ENCODE peak calls at places on chromosomes 13 and 19, in five cellular contexts. B is IMR-90, N is AG04449, K is glutamatergic neuron, E is ascending aorta. F is an unnamed sample.

GRCh38 chr13:114202581-114202980 is 23.5 kb downstream of the CFAP97D2 start:
- DNase-seq in B (no peak), K (no peak), N (no peak), E (no peak), F (no peak)

GRCh38 chr13:75305057-75305456 is 176.9 kb downstream of the TBC1D4 start:
- DNase-seq in N (no peak), K (no peak), B (no peak), E (no peak), F (no peak)

GRCh38 chr13:38538412-38538811 is 148.5 kb upstream of the FREM2 start:
- DNase-seq in B (no peak), N (no peak), E (no peak), K (no peak), F (peak)

GRCh38 chr13:107977175-107977574 is 238.2 kb downstream of the LIG4 start:
- DNase-seq in K (no peak), E (no peak), N (no peak), B (no peak), F (no peak)

GRCh38 chr19:17641181-17641580 is 47.0 kb downstream of the UNC13A start:
- DNase-seq in K (no peak), N (no peak), B (no peak), E (no peak), F (no peak)

GRCh38 chr19:18239303-18239702 is 13.1 kb upstream of the PDE4C start:
- DNase-seq in E (no peak), K (no peak), N (no peak), B (no peak), F (peak)

GRCh38 chr19:56167064-56167578 is 8.7 kb upstream of the GALP start:
- DNase-seq in N (no peak), B (no peak), E (no peak), K (no peak), F (peak)

GRCh38 chr19:47479701-47480503 is 4.1 kb downstream of the KPTN start:
- DNase-seq in N (no peak), K (peak), E (no peak), B (no peak), F (peak)

GRCh38 chr13:109416001-109416400 is 370.4 kb downstream of the IRS2 start:
- DNase-seq in B (no peak), E (no peak), N (no peak), K (no peak), F (no peak)

GRCh38 chr19:33798701-33799111 is 2.0 kb downstream of the KCTD15 start:
- DNase-seq in K (no peak), E (no peak), B (peak), N (no peak), F (no peak)

GRCh38 chr13:101474419-101474957 is 22.0 kb downstream of the ITGBL1 start:
- DNase-seq in N (peak), E (no peak), B (peak), K (peak), F (peak)

GRCh38 chr13:51844862-51845573 is at the start of gene TMEM272:
- DNase-seq in N (no peak), B (peak), K (peak), E (no peak), F (peak)

GRCh38 chr13:35646061-35646774 is 169.7 kb upstream of the MAB21L1 start:
- DNase-seq in B (no peak), K (no peak), N (no peak), E (no peak), F (no peak)

GRCh38 chr19:32264568-32264967 is 80.8 kb upstream of the ZNF507 start:
- DNase-seq in E (no peak), B (no peak), N (no peak), K (no peak), F (no peak)

GRCh38 chr19:43660301-43660700 is 9.7 kb downstream of the PLAUR start:
- DNase-seq in K (no peak), E (no peak), B (no peak), N (no peak), F (no peak)

GRCh38 chr19:43651758-43652545 is 12.3 kb upstream of the CADM4 start:
- DNase-seq in K (peak), B (peak), E (no peak), N (no peak), F (peak)

GRCh38 chr19:43652546-43652874 is 12.9 kb upstream of the CADM4 start:
- DNase-seq in E (no peak), K (no peak), N (no peak), B (no peak), F (no peak)

GRCh38 chr19:43658001-43658400 is 12.0 kb downstream of the PLAUR start:
- DNase-seq in K (no peak), E (no peak), B (no peak), N (no peak), F (no peak)

GRCh38 chr19:43656436-43656835 is 13.5 kb downstream of the PLAUR start:
- DNase-seq in N (no peak), E (no peak), K (no peak), B (no peak), F (no peak)
- TF ChIP-seq CTCF in N (no peak), E (no peak), K (no peak), B (no peak), F (no peak)

DNA sequence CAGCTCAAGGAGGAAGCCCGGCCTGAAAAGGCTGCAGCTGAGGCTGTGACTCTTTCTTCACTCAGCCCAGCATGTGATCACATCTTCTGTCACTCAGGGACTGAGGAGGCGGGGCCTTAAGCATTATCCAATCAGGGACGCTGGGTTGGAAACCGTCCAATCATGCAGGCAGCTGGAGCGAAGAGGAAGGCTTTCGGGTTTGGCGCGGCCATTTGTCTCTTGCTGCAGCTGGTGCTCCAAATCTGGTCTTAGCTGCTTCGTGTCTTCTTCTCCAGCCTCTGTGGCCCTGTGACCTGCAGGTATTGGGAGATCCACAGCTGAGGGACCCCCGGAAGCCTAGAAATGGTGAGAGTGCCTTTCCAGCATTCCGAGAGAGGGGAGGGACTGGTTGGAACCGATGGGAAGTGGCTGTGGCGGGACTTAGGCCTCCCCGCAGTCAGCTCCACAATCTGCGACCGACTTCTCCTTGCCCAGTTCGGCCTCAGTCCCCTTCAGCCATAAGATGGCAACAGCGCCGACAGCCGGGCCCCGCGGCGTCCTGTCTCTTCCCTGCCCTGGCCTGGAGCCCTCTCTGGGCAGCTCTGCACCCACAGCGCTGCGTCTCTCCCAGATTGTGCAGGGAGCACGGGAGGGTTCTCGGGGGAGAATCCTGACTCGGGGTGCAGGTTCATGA is at the start of gene ZNF90:
- DNase-seq in K (peak), N (peak), B (peak), E (peak), F (peak)
- TF ChIP-seq CTCF in K (no peak), N (peak), B (peak), E (no peak), F (no peak)

DNA sequence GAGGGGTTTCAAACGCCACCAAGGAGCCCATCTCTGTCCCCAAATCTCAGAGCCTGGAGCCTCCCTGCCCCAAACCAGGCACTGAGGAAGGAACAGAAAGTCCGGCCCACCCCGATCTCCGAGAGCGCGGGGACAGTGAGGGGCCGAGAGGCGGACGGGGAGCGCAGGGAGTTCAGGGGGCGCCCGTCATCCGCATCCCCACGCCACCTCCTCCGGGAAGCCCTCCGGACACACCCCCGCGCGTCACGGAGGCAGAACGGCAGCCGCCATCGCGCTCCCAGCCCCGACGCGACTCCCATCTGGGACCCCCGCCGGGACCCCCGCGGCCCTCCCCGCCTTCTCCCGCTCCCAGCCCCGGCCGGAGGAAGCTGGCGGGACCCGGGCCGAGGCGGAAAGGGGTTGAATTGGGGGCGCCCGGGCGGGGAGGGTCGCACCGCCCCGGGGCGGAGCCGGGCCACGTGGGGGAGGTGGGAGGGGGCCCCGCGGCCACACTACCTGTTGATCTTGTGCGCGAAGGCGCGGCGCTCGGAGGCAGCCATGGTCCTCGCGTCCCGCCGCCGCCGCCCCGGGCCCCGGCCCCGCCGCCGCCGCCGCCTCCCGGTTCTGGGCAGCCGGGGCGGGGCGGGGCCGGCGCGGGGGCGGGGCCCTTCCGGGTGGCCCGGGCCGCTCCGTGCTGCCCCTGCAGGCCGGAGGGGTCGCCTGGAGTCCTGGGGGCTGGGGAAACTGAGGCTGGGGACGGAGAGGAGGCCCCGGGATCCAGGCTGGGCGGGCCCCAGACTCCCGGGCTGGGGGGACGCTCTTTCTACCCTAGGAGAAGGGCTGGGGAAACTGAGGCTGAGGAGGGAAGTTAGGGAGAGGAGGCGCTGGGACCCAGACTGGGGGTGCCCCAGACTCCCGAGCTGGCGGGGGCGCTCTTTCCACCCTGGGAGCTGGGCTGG is at the start of gene DOCK6:
- DNase-seq in K (peak), E (no peak), N (no peak), B (no peak), F (peak)
- TF ChIP-seq CTCF in K (peak), E (peak), N (peak), B (peak), F (no peak)

DNA sequence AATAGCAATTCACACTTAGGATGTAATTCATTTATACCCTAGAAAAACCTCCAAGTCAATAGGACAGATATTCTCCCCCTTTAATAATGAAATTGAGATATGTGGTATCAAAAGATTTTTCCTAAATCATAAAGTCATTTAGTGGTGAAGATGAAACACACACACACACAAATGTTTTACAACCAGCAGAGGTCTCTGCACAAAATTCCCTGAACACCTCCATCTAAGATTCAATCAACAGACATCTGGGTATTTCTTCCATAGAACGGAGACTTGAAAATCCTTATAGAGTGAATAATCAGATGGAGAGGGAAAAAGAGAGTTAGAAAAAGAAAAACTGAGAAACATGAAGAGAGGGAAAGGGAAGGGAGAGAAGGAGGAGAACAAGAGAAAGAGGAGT is 52.8 kb downstream of the MYCBP2 start:
- DNase-seq in B (no peak), E (no peak), N (no peak), K (no peak), F (no peak)
- TF ChIP-seq CTCF in B (peak), E (no peak), N (no peak), K (no peak), F (no peak)

GRCh38 chr13:102940143-102940542 is 94.3 kb downstream of the ERCC5 start:
- DNase-seq in K (no peak), E (no peak), B (no peak), N (no peak), F (no peak)
- TF ChIP-seq CTCF in K (no peak), E (no peak), B (no peak), N (no peak), F (no peak)

F was measured in nephron progenitor cell.